ENCODE peak calls at places on chromosomes 13 and 19, in eight cellular contexts. P, W, U, V, I, L, X and Y are unnamed samples.
A peak's percentile ranks its signal among the peaks of the same experiment; 100 is the strongest.

GRCh38 chr13:89199138-89199537 is 1528.0 kb downstream of the SLITRK5 start:
- DNase-seq in P (no peak), W (no peak), U (no peak), V (no peak), I (no peak), L (no peak), X (no peak), Y (no peak)

GRCh38 chr13:97124237-97124636 is 97.9 kb upstream of the MBNL2 start:
- DNase-seq in P (no peak), W (no peak), U (no peak), V (peak; percentile 17), I (no peak), L (no peak), X (no peak), Y (no peak)

GRCh38 chr13:21615427-21615826 is 11.5 kb upstream of the MICU2 start:
- DNase-seq in P (no peak), W (no peak), U (no peak), V (no peak), I (no peak), L (no peak), X (no peak), Y (no peak)

GRCh38 chr13:92317066-92317465 is 909.5 kb upstream of the GPC6 start:
- DNase-seq in P (no peak), W (no peak), U (peak; percentile 2), V (no peak), I (no peak), L (peak; percentile 37), X (no peak), Y (no peak)

GRCh38 chr19:19292607-19293006 is 19.5 kb upstream of the TM6SF2 start:
- DNase-seq in P (no peak), W (no peak), U (no peak), V (no peak), I (no peak), L (no peak), X (no peak), Y (no peak)

GRCh38 chr19:33781996-33782395 is 14.7 kb upstream of the KCTD15 start:
- DNase-seq in P (no peak), W (no peak), U (no peak), V (no peak), I (no peak), L (no peak), X (no peak), Y (no peak)

GRCh38 chr13:48156466-48156865 is 61.6 kb upstream of the MED4 start:
- DNase-seq in P (peak; percentile 42), W (no peak), U (peak; percentile 69), V (no peak), I (no peak), L (no peak), X (no peak), Y (no peak)

GRCh38 chr19:4504297-4504701 is 14.0 kb downstream of the PLIN4 start:
- DNase-seq in P (no peak), W (peak; percentile 67), U (no peak), V (peak; percentile 28), I (no peak), L (no peak), X (no peak), Y (no peak)

GRCh38 chr19:8209111-8209964 is at the start of gene CERS4:
- DNase-seq in P (peak; percentile 52), W (peak; percentile 90), U (no peak), V (peak; percentile 85), I (no peak), L (no peak), X (peak; percentile 95), Y (peak; percentile 82)

GRCh38 chr13:26742691-26743358 is 17.8 kb downstream of the GPR12 start:
- DNase-seq in P (no peak), W (no peak), U (no peak), V (no peak), I (no peak), L (no peak), X (no peak), Y (no peak)

GRCh38 chr19:10593820-10594637 is 6.9 kb upstream of the AP1M2 start:
- DNase-seq in P (no peak), W (peak; percentile 75), U (no peak), V (peak; percentile 46), I (no peak), L (no peak), X (no peak), Y (peak; percentile 69)

GRCh38 chr19:47330466-47330869 is 1.5 kb upstream of the C5AR2 start:
- DNase-seq in P (no peak), W (no peak), U (no peak), V (no peak), I (no peak), L (no peak), X (no peak), Y (no peak)

GRCh38 chr19:8355631-8356402 is 8.1 kb upstream of the ANGPTL4 start:
- DNase-seq in P (no peak), W (no peak), U (peak; percentile 99), V (no peak), I (peak; percentile 96), L (peak; percentile 45), X (no peak), Y (peak; percentile 67)

GRCh38 chr19:4208385-4209094 is 20.8 kb upstream of the EBI3 start:
- DNase-seq in P (peak; percentile 49), W (no peak), U (peak; percentile 50), V (no peak), I (no peak), L (no peak), X (no peak), Y (no peak)

GRCh38 chr19:39131255-39131755 is 5.7 kb downstream of the PAK4 start:
- DNase-seq in P (no peak), W (peak; percentile 79), U (no peak), V (no peak), I (no peak), L (no peak), X (no peak), Y (no peak)

GRCh38 chr13:76792680-76793334 is 93.4 kb downstream of the KCTD12 start:
- DNase-seq in P (peak; percentile 29), W (peak; percentile 71), U (no peak), V (no peak), I (no peak), L (no peak), X (no peak), Y (no peak)

GRCh38 chr19:8631425-8631819 is 989 bp downstream of the NFILZ start:
- DNase-seq in P (peak; percentile 27), W (no peak), U (no peak), V (no peak), I (no peak), L (peak; percentile 92), X (no peak), Y (no peak)

GRCh38 chr19:36605839-36606478 is 846 bp downstream of the ZNF382 start:
- DNase-seq in P (no peak), W (no peak), U (no peak), V (no peak), I (no peak), L (no peak), X (peak; percentile 11), Y (no peak)

GRCh38 chr19:57271280-57271679 is 9.0 kb upstream of the ZNF460 start:
- DNase-seq in P (no peak), W (no peak), U (no peak), V (no peak), I (no peak), L (no peak), X (no peak), Y (no peak)

GRCh38 chr19:1651061-1651547 is 1.3 kb downstream of the TCF3 start:
- DNase-seq in P (peak; percentile 43), W (peak; percentile 60), U (peak; percentile 22), V (no peak), I (no peak), L (no peak), X (no peak), Y (no peak)

GRCh38 chr13:36163809-36164308 is 32.7 kb upstream of the DCLK1 start:
- DNase-seq in P (peak; percentile 22), W (peak; percentile 79), U (peak; percentile 99), V (no peak), I (peak; percentile 45), L (peak; percentile 97), X (no peak), Y (no peak)

GRCh38 chr19:53432088-53432661 is 391 bp downstream of the ZNF761 start:
- DNase-seq in P (no peak), W (peak; percentile 76), U (peak; percentile 29), V (no peak), I (no peak), L (no peak), X (no peak), Y (peak; percentile 73)

GRCh38 chr19:13788991-13789390 is 6.3 kb upstream of the ZSWIM4 start:
- DNase-seq in P (no peak), W (no peak), U (peak; percentile 49), V (no peak), I (no peak), L (no peak), X (no peak), Y (no peak)